ENCODE peak calls at places on chromosomes 12 and 14, in ten cellular contexts. One of them, this sample, is unnamed.
A peak's percentile ranks its signal among the peaks of the same experiment; 100 is the strongest.

GRCh38 chr12:28313631-28314030 is 123.4 kb downstream of the CCDC91 start:
- DNase-seq in heart left ventricle: peak; percentile 23
- DNase-seq in suprapubic skin: no peak
- DNase-seq in IMR-90: peak; percentile 43
- DNase-seq in adrenal gland: no peak
- DNase-seq in right lobe of liver: no peak
- DNase-seq in spleen: no peak
- DNase-seq in HCT116: no peak
- DNase-seq in sigmoid colon: no peak
- DNase-seq in tibial nerve: no peak
- DNase-seq in this sample: no peak

GRCh38 chr12:101839324-101840283 is 8.8 kb upstream of the GNPTAB start:
- DNase-seq in tibial nerve: peak; percentile 54
- DNase-seq in adrenal gland: peak; percentile 78
- DNase-seq in right lobe of liver: no peak
- DNase-seq in spleen: no peak
- DNase-seq in sigmoid colon: peak; percentile 80
- DNase-seq in heart left ventricle: peak; percentile 62
- DNase-seq in IMR-90: peak; percentile 68
- DNase-seq in HCT116: peak; percentile 48
- DNase-seq in suprapubic skin: peak; percentile 75
- DNase-seq in this sample: no peak

GRCh38 chr14:57136669-57137068 is 132.0 kb downstream of the EXOC5 start:
- DNase-seq in sigmoid colon: peak; percentile 63
- DNase-seq in HCT116: no peak
- DNase-seq in spleen: no peak
- DNase-seq in suprapubic skin: no peak
- DNase-seq in tibial nerve: no peak
- DNase-seq in adrenal gland: no peak
- DNase-seq in IMR-90: no peak
- DNase-seq in heart left ventricle: peak; percentile 12
- DNase-seq in right lobe of liver: peak; percentile 55
- DNase-seq in this sample: no peak

GRCh38 chr14:78157855-78158436 is 12.2 kb upstream of the NRXN3 start:
- DNase-seq in right lobe of liver: no peak
- DNase-seq in spleen: no peak
- DNase-seq in HCT116: no peak
- DNase-seq in heart left ventricle: no peak
- DNase-seq in sigmoid colon: no peak
- DNase-seq in suprapubic skin: no peak
- DNase-seq in tibial nerve: no peak
- DNase-seq in adrenal gland: peak; percentile 21
- DNase-seq in IMR-90: peak; percentile 1
- DNase-seq in this sample: no peak

GRCh38 chr12:26383041-26383440 is 187.7 kb downstream of the SSPN start:
- DNase-seq in tibial nerve: no peak
- DNase-seq in spleen: no peak
- DNase-seq in IMR-90: no peak
- DNase-seq in sigmoid colon: no peak
- DNase-seq in adrenal gland: no peak
- DNase-seq in suprapubic skin: no peak
- DNase-seq in HCT116: no peak
- DNase-seq in right lobe of liver: no peak
- DNase-seq in heart left ventricle: no peak
- DNase-seq in this sample: no peak

GRCh38 chr12:50764116-50764860 is 387 bp downstream of the ATF1 start:
- DNase-seq in suprapubic skin: peak; percentile 77
- DNase-seq in HCT116: no peak
- DNase-seq in spleen: peak; percentile 95
- DNase-seq in right lobe of liver: peak; percentile 84
- DNase-seq in IMR-90: peak; percentile 23
- DNase-seq in tibial nerve: no peak
- DNase-seq in heart left ventricle: no peak
- DNase-seq in sigmoid colon: peak; percentile 72
- DNase-seq in adrenal gland: no peak
- DNase-seq in this sample: no peak

GRCh38 chr12:47818701-47819543 is 781 bp downstream of the HDAC7 start:
- DNase-seq in tibial nerve: peak; percentile 50
- DNase-seq in IMR-90: no peak
- DNase-seq in sigmoid colon: peak; percentile 85
- DNase-seq in spleen: peak; percentile 95
- DNase-seq in adrenal gland: peak; percentile 66
- DNase-seq in HCT116: no peak
- DNase-seq in heart left ventricle: peak; percentile 81
- DNase-seq in right lobe of liver: peak; percentile 78
- DNase-seq in suprapubic skin: no peak
- DNase-seq in this sample: no peak

GRCh38 chr12:77190022-77190421 is 124.7 kb upstream of the E2F7 start:
- DNase-seq in adrenal gland: no peak
- DNase-seq in IMR-90: peak; percentile 89
- DNase-seq in tibial nerve: no peak
- DNase-seq in sigmoid colon: no peak
- DNase-seq in spleen: no peak
- DNase-seq in suprapubic skin: no peak
- DNase-seq in HCT116: no peak
- DNase-seq in heart left ventricle: no peak
- DNase-seq in right lobe of liver: no peak
- DNase-seq in this sample: no peak

DNA sequence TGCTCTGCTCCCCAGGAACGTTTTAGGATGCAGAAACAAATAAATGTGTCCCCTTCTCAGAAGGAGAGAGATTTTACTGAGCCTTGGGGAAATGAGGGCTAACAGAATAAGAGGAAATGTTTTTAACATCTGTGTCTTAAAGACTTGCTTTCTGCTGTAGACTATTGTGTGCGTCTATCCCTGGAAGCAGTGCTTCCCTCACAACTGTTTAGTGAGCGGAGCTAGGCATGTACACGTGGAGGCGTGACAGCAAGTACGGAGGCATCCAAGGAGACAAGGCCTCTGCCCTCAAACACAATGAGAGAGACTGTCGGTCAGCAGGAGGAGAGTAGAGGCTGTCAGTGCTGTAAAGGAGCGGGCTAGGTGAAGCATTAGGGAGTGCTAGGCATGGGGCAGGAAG is 54.4 kb downstream of the TECPR2 start:
- DNase-seq in adrenal gland: no peak
- DNase-seq in sigmoid colon: peak; percentile 6
- DNase-seq in HCT116: no peak
- DNase-seq in heart left ventricle: no peak
- DNase-seq in spleen: no peak
- DNase-seq in tibial nerve: no peak
- DNase-seq in right lobe of liver: no peak
- DNase-seq in IMR-90: no peak
- DNase-seq in suprapubic skin: no peak
- DNase-seq in this sample: no peak
- TF ChIP-seq POLR2A in adrenal gland: no peak
- TF ChIP-seq POLR2A in sigmoid colon: no peak
- TF ChIP-seq POLR2A in HCT116: no peak
- TF ChIP-seq POLR2A in heart left ventricle: no peak
- TF ChIP-seq POLR2A in spleen: no peak
- TF ChIP-seq POLR2A in tibial nerve: no peak
- TF ChIP-seq POLR2A in right lobe of liver: no peak
- TF ChIP-seq POLR2A in IMR-90: no peak
- TF ChIP-seq POLR2A in suprapubic skin: no peak
- TF ChIP-seq POLR2A in this sample: no peak

GRCh38 chr12:123617580-123617979 is 15.7 kb downstream of the DDX55 start:
- DNase-seq in spleen: no peak
- DNase-seq in sigmoid colon: no peak
- DNase-seq in adrenal gland: no peak
- DNase-seq in IMR-90: no peak
- DNase-seq in HCT116: no peak
- DNase-seq in heart left ventricle: no peak
- DNase-seq in suprapubic skin: peak; percentile 35
- DNase-seq in tibial nerve: no peak
- DNase-seq in right lobe of liver: no peak
- DNase-seq in this sample: no peak

GRCh38 chr12:123621101-123621500 is 12.4 kb downstream of the EIF2B1 start:
- DNase-seq in right lobe of liver: no peak
- DNase-seq in suprapubic skin: no peak
- DNase-seq in sigmoid colon: no peak
- DNase-seq in spleen: no peak
- DNase-seq in heart left ventricle: no peak
- DNase-seq in tibial nerve: no peak
- DNase-seq in adrenal gland: no peak
- DNase-seq in IMR-90: no peak
- DNase-seq in HCT116: no peak
- DNase-seq in this sample: no peak

GRCh38 chr12:123614110-123614509 is 12.2 kb downstream of the DDX55 start:
- DNase-seq in right lobe of liver: no peak
- DNase-seq in HCT116: no peak
- DNase-seq in adrenal gland: no peak
- DNase-seq in spleen: no peak
- DNase-seq in IMR-90: no peak
- DNase-seq in sigmoid colon: no peak
- DNase-seq in suprapubic skin: no peak
- DNase-seq in heart left ventricle: no peak
- DNase-seq in tibial nerve: no peak
- DNase-seq in this sample: no peak

GRCh38 chr12:123614531-123614930 is 12.6 kb downstream of the DDX55 start:
- DNase-seq in sigmoid colon: no peak
- DNase-seq in heart left ventricle: peak; percentile 13
- DNase-seq in right lobe of liver: no peak
- DNase-seq in adrenal gland: peak; percentile 85
- DNase-seq in IMR-90: peak; percentile 32
- DNase-seq in tibial nerve: no peak
- DNase-seq in spleen: no peak
- DNase-seq in suprapubic skin: peak; percentile 29
- DNase-seq in HCT116: no peak
- DNase-seq in this sample: no peak

DNA sequence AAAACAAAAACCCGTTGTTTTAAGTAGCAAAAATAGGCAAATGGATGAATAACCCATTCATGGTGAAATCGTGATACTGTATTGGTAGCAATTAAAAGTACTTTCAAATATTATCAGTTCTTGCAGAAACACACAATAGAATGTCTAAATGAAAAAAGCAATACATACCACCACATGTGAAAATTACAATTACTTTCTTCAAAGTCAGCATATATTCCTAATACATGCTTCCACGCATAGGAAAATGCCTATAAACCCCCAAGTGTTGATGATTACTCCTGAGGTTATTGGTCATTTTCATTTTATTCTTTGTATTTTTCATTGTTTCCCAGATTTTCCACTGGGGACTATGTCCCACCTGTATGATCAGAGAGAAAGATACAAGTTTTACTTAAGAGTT is 15.2 kb downstream of the DDX55 start:
- DNase-seq in HCT116: no peak
- DNase-seq in sigmoid colon: no peak
- DNase-seq in IMR-90: no peak
- DNase-seq in heart left ventricle: no peak
- DNase-seq in suprapubic skin: no peak
- DNase-seq in spleen: no peak
- DNase-seq in adrenal gland: no peak
- DNase-seq in tibial nerve: no peak
- DNase-seq in right lobe of liver: no peak
- DNase-seq in this sample: no peak
- H3K36me3 ChIP-seq in HCT116: peaks cover 86% of the 10 kb centered on the region
- H3K36me3 ChIP-seq in sigmoid colon: peaks cover 98% of the 10 kb centered on the region
- H3K36me3 ChIP-seq in IMR-90: peaks cover 51% of the 10 kb centered on the region
- H3K36me3 ChIP-seq in heart left ventricle: peaks cover 29% of the 10 kb centered on the region
- H3K36me3 ChIP-seq in suprapubic skin: peaks cover 94% of the 10 kb centered on the region
- H3K36me3 ChIP-seq in spleen: peaks cover 92% of the 10 kb centered on the region
- H3K36me3 ChIP-seq in adrenal gland: no peaks in the 10 kb centered on the region
- H3K36me3 ChIP-seq in tibial nerve: no peaks in the 10 kb centered on the region
- H3K36me3 ChIP-seq in right lobe of liver: peaks cover 87% of the 10 kb centered on the region
- H3K36me3 ChIP-seq in this sample: peaks cover 15% of the 10 kb centered on the region

GRCh38 chr12:133083345-133083744 is 2.6 kb downstream of the ZNF140 start:
- DNase-seq in HCT116: no peak
- DNase-seq in spleen: no peak
- DNase-seq in sigmoid colon: no peak
- DNase-seq in tibial nerve: no peak
- DNase-seq in right lobe of liver: no peak
- DNase-seq in suprapubic skin: no peak
- DNase-seq in heart left ventricle: no peak
- DNase-seq in adrenal gland: no peak
- DNase-seq in IMR-90: no peak
- DNase-seq in this sample: no peak

GRCh38 chr12:133080619-133081407 is at the start of gene ZNF140:
- DNase-seq in suprapubic skin: peak; percentile 98
- DNase-seq in heart left ventricle: peak; percentile 97
- DNase-seq in tibial nerve: peak; percentile 89
- DNase-seq in spleen: peak; percentile 99
- DNase-seq in HCT116: no peak
- DNase-seq in IMR-90: peak; percentile 96
- DNase-seq in right lobe of liver: peak; percentile 97
- DNase-seq in sigmoid colon: peak; percentile 98
- DNase-seq in adrenal gland: peak; percentile 98
- DNase-seq in this sample: peak; percentile 90

GRCh38 chr12:133081408-133081806 is 684 bp downstream of the ZNF140 start:
- DNase-seq in tibial nerve: no peak
- DNase-seq in adrenal gland: peak; percentile 5
- DNase-seq in suprapubic skin: no peak
- DNase-seq in IMR-90: no peak
- DNase-seq in right lobe of liver: no peak
- DNase-seq in sigmoid colon: no peak
- DNase-seq in HCT116: no peak
- DNase-seq in heart left ventricle: peak; percentile 6
- DNase-seq in spleen: peak; percentile 73
- DNase-seq in this sample: no peak

DNA sequence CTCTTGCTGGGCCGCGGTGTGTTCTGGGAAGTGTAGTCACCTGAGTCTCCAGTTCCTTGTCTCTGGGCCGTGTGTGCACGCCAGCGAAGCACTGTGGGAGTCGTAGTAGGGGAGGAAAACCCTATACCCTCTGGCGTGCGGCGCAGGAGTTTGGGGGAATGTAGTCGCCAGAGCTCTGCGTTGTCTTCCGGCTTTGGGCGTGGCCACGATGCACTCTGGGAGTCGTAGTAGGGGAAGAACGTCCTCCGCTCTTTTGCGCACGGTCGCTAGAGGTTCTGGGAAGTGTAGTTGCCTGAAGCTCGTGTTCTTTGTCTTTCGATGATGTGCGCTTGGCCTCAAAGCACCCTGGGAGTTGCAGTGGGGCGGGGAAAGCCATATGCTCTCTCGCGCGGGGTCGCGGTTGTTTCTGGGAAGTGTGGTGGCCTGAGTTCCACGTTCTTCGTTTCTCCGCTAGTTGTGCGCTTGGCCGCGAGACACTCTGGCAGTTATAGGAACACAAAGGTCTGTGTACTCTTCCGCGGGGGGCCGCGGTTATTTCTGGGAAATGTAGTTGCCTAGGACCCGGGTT is 588 bp upstream of the ZNF140 start:
- DNase-seq in suprapubic skin: peak; percentile 99
- DNase-seq in adrenal gland: peak; percentile 98
- DNase-seq in heart left ventricle: peak; percentile 99
- DNase-seq in tibial nerve: peak; percentile 93
- DNase-seq in right lobe of liver: peak; percentile 100
- DNase-seq in IMR-90: peak; percentile 99
- DNase-seq in spleen: peak; percentile 98
- DNase-seq in HCT116: no peak
- DNase-seq in sigmoid colon: peak; percentile 99
- DNase-seq in this sample: peak; percentile 96
- H3K9me3 ChIP-seq in suprapubic skin: peaks cover 54% of the 10 kb centered on the region
- H3K9me3 ChIP-seq in adrenal gland: peaks cover 5% of the 10 kb centered on the region
- H3K9me3 ChIP-seq in heart left ventricle: peaks cover 15% of the 10 kb centered on the region
- H3K9me3 ChIP-seq in tibial nerve: peaks cover 10% of the 10 kb centered on the region
- H3K9me3 ChIP-seq in right lobe of liver: peaks cover 11% of the 10 kb centered on the region
- H3K9me3 ChIP-seq in IMR-90: peaks cover 43% of the 10 kb centered on the region
- H3K9me3 ChIP-seq in spleen: peaks cover 81% of the 10 kb centered on the region
- H3K9me3 ChIP-seq in HCT116: peaks cover 15% of the 10 kb centered on the region
- H3K9me3 ChIP-seq in sigmoid colon: peaks cover 76% of the 10 kb centered on the region
- H3K9me3 ChIP-seq in this sample: peaks cover 78% of the 10 kb centered on the region

GRCh38 chr12:13630354-13630753 is 351.0 kb downstream of the GRIN2B start:
- DNase-seq in adrenal gland: no peak
- DNase-seq in right lobe of liver: no peak
- DNase-seq in suprapubic skin: no peak
- DNase-seq in HCT116: no peak
- DNase-seq in sigmoid colon: no peak
- DNase-seq in tibial nerve: no peak
- DNase-seq in heart left ventricle: no peak
- DNase-seq in IMR-90: no peak
- DNase-seq in spleen: no peak
- DNase-seq in this sample: no peak

GRCh38 chr12:13627536-13627935 is 353.9 kb downstream of the GRIN2B start:
- DNase-seq in sigmoid colon: no peak
- DNase-seq in IMR-90: no peak
- DNase-seq in adrenal gland: no peak
- DNase-seq in HCT116: no peak
- DNase-seq in heart left ventricle: no peak
- DNase-seq in tibial nerve: no peak
- DNase-seq in spleen: no peak
- DNase-seq in suprapubic skin: no peak
- DNase-seq in right lobe of liver: no peak
- DNase-seq in this sample: no peak

GRCh38 chr12:13631873-13632272 is 349.5 kb downstream of the GRIN2B start:
- DNase-seq in right lobe of liver: no peak
- DNase-seq in tibial nerve: no peak
- DNase-seq in heart left ventricle: no peak
- DNase-seq in sigmoid colon: no peak
- DNase-seq in HCT116: no peak
- DNase-seq in adrenal gland: no peak
- DNase-seq in suprapubic skin: no peak
- DNase-seq in spleen: no peak
- DNase-seq in IMR-90: no peak
- DNase-seq in this sample: no peak

GRCh38 chr12:13628067-13628466 is 353.3 kb downstream of the GRIN2B start:
- DNase-seq in right lobe of liver: no peak
- DNase-seq in adrenal gland: no peak
- DNase-seq in sigmoid colon: no peak
- DNase-seq in heart left ventricle: no peak
- DNase-seq in IMR-90: no peak
- DNase-seq in HCT116: no peak
- DNase-seq in spleen: no peak
- DNase-seq in tibial nerve: no peak
- DNase-seq in suprapubic skin: no peak
- DNase-seq in this sample: no peak
- TF ChIP-seq POLR2A in right lobe of liver: no peak
- TF ChIP-seq POLR2A in adrenal gland: no peak
- TF ChIP-seq POLR2A in sigmoid colon: no peak
- TF ChIP-seq POLR2A in heart left ventricle: no peak
- TF ChIP-seq POLR2A in IMR-90: no peak
- TF ChIP-seq POLR2A in HCT116: no peak
- TF ChIP-seq POLR2A in spleen: no peak
- TF ChIP-seq POLR2A in tibial nerve: no peak
- TF ChIP-seq POLR2A in suprapubic skin: no peak
- TF ChIP-seq POLR2A in this sample: no peak